ENCODE peak calls at places on chromosomes 3 and 15, in eight cellular contexts. One of them, this sample, is unnamed.
A peak's percentile ranks its signal among the peaks of the same experiment; 100 is the strongest.

GRCh38 chr3:68988740-68989139 is 24.7 kb downstream of the EOGT start:
- DNase-seq in NCI-H774: no peak
- DNase-seq in NCI-H460: no peak
- DNase-seq in GM12865: no peak
- DNase-seq in A549: no peak
- DNase-seq in HT1080: no peak
- DNase-seq in AG20443: no peak
- DNase-seq in progenitor cell of endocrine pancreas: no peak
- DNase-seq in this sample: no peak

GRCh38 chr15:82737975-82738374 is 28.3 kb upstream of the AP3B2 start:
- DNase-seq in NCI-H774: no peak
- DNase-seq in HT1080: peak; percentile 55
- DNase-seq in progenitor cell of endocrine pancreas: no peak
- DNase-seq in NCI-H460: no peak
- DNase-seq in GM12865: no peak
- DNase-seq in A549: no peak
- DNase-seq in AG20443: no peak
- DNase-seq in this sample: no peak

GRCh38 chr3:167187211-167187610 is 192.9 kb downstream of the ZBBX start:
- DNase-seq in progenitor cell of endocrine pancreas: no peak
- DNase-seq in A549: no peak
- DNase-seq in GM12865: no peak
- DNase-seq in NCI-H774: no peak
- DNase-seq in NCI-H460: no peak
- DNase-seq in HT1080: no peak
- DNase-seq in AG20443: no peak
- DNase-seq in this sample: no peak

GRCh38 chr3:192570757-192571156 is 156.6 kb downstream of the FGF12 start:
- DNase-seq in A549: no peak
- DNase-seq in NCI-H460: no peak
- DNase-seq in progenitor cell of endocrine pancreas: no peak
- DNase-seq in AG20443: peak; percentile 14
- DNase-seq in HT1080: no peak
- DNase-seq in NCI-H774: peak; percentile 62
- DNase-seq in GM12865: no peak
- DNase-seq in this sample: no peak

GRCh38 chr3:73668366-73668765 is 43.6 kb upstream of the PDZRN3 start:
- DNase-seq in progenitor cell of endocrine pancreas: no peak
- DNase-seq in A549: no peak
- DNase-seq in AG20443: no peak
- DNase-seq in HT1080: no peak
- DNase-seq in NCI-H460: no peak
- DNase-seq in NCI-H774: no peak
- DNase-seq in GM12865: no peak
- DNase-seq in this sample: no peak

GRCh38 chr3:58388550-58389061 is 45.0 kb downstream of the PDHB start:
- DNase-seq in A549: no peak
- DNase-seq in progenitor cell of endocrine pancreas: no peak
- DNase-seq in NCI-H460: no peak
- DNase-seq in HT1080: no peak
- DNase-seq in GM12865: no peak
- DNase-seq in AG20443: peak; percentile 73
- DNase-seq in NCI-H774: no peak
- DNase-seq in this sample: no peak

GRCh38 chr3:83934208-83935150 is 1024.3 kb upstream of the CADM2 start:
- DNase-seq in A549: no peak
- DNase-seq in NCI-H774: no peak
- DNase-seq in AG20443: no peak
- DNase-seq in progenitor cell of endocrine pancreas: no peak
- DNase-seq in NCI-H460: no peak
- DNase-seq in HT1080: peak; percentile 90
- DNase-seq in GM12865: peak; percentile 26
- DNase-seq in this sample: no peak

GRCh38 chr3:68256635-68257034 is 602.2 kb upstream of the SUCLG2 start:
- DNase-seq in A549: no peak
- DNase-seq in AG20443: no peak
- DNase-seq in HT1080: no peak
- DNase-seq in progenitor cell of endocrine pancreas: no peak
- DNase-seq in GM12865: peak; percentile 7
- DNase-seq in NCI-H460: no peak
- DNase-seq in NCI-H774: no peak
- DNase-seq in this sample: peak; percentile 18

GRCh38 chr3:78804251-78805037 is 963.4 kb downstream of the ROBO1 start:
- DNase-seq in GM12865: no peak
- DNase-seq in HT1080: no peak
- DNase-seq in NCI-H774: no peak
- DNase-seq in AG20443: peak; percentile 32
- DNase-seq in A549: no peak
- DNase-seq in NCI-H460: no peak
- DNase-seq in progenitor cell of endocrine pancreas: no peak
- DNase-seq in this sample: no peak

GRCh38 chr3:139619484-139619883 is 58.3 kb downstream of the NMNAT3 start:
- DNase-seq in NCI-H460: no peak
- DNase-seq in progenitor cell of endocrine pancreas: no peak
- DNase-seq in HT1080: no peak
- DNase-seq in NCI-H774: no peak
- DNase-seq in AG20443: no peak
- DNase-seq in A549: no peak
- DNase-seq in GM12865: no peak
- DNase-seq in this sample: no peak

GRCh38 chr3:3127432-3128010 is 781 bp downstream of the TRNT1 start:
- DNase-seq in progenitor cell of endocrine pancreas: no peak
- DNase-seq in NCI-H460: peak; percentile 7
- DNase-seq in HT1080: no peak
- DNase-seq in NCI-H774: no peak
- DNase-seq in GM12865: peak; percentile 53
- DNase-seq in AG20443: peak; percentile 52
- DNase-seq in A549: peak; percentile 16
- DNase-seq in this sample: no peak

This sample was measured in stimulated activated naive CD4-positive, alpha-beta T cell.